ENCODE peak calls at places on chromosomes 12 and 14, in five cellular contexts. One of them, this sample, is unnamed.

GRCh38 chr14:93674343-93674742 is 113.9 kb downstream of the PRIMA1 start:
- DNase-seq in WERI-Rb-1: no peak
- DNase-seq in AG04449: no peak
- DNase-seq in GM13977: no peak
- DNase-seq in GM12878: no peak
- DNase-seq in this sample: no peak

GRCh38 chr12:64714551-64714968 is 44.6 kb downstream of the GNS start:
- DNase-seq in GM12878: peak; percentile 23
- DNase-seq in AG04449: no peak
- DNase-seq in WERI-Rb-1: no peak
- DNase-seq in GM13977: peak; percentile 30
- DNase-seq in this sample: no peak

GRCh38 chr14:20805485-20805884 is 2.8 kb upstream of the RNASE1 start:
- DNase-seq in AG04449: no peak
- DNase-seq in GM12878: no peak
- DNase-seq in GM13977: no peak
- DNase-seq in WERI-Rb-1: no peak
- DNase-seq in this sample: no peak

GRCh38 chr12:109910969-109911348 is 10.9 kb downstream of the TCHP start:
- DNase-seq in WERI-Rb-1: peak; percentile 85
- DNase-seq in GM12878: no peak
- DNase-seq in AG04449: no peak
- DNase-seq in GM13977: no peak
- DNase-seq in this sample: no peak

GRCh38 chr14:90999299-90999698 is 61.1 kb downstream of the RPS6KA5 start:
- DNase-seq in GM13977: no peak
- DNase-seq in GM12878: no peak
- DNase-seq in WERI-Rb-1: no peak
- DNase-seq in AG04449: no peak
- DNase-seq in this sample: no peak

GRCh38 chr12:1812650-1813302 is 7.6 kb upstream of the LRTM2 start:
- DNase-seq in WERI-Rb-1: no peak
- DNase-seq in GM13977: no peak
- DNase-seq in AG04449: no peak
- DNase-seq in GM12878: no peak
- DNase-seq in this sample: no peak

GRCh38 chr14:83463500-83464098 is 1929.9 kb upstream of the SEL1L start:
- DNase-seq in GM13977: peak; percentile 5
- DNase-seq in WERI-Rb-1: peak; percentile 69
- DNase-seq in AG04449: no peak
- DNase-seq in GM12878: no peak
- DNase-seq in this sample: peak; percentile 33

GRCh38 chr14:90750701-90751100 is 65.5 kb downstream of the TTC7B start:
- DNase-seq in WERI-Rb-1: no peak
- DNase-seq in GM13977: no peak
- DNase-seq in GM12878: no peak
- DNase-seq in AG04449: no peak
- DNase-seq in this sample: no peak

GRCh38 chr14:70663707-70664179 is 22.0 kb downstream of the TTC9 start:
- DNase-seq in WERI-Rb-1: no peak
- DNase-seq in AG04449: no peak
- DNase-seq in GM13977: no peak
- DNase-seq in GM12878: peak; percentile 90
- DNase-seq in this sample: no peak

GRCh38 chr14:95418858-95419257 is 97.6 kb downstream of the SYNE3 start:
- DNase-seq in GM12878: no peak
- DNase-seq in WERI-Rb-1: no peak
- DNase-seq in AG04449: no peak
- DNase-seq in GM13977: no peak
- DNase-seq in this sample: no peak

GRCh38 chr12:122799635-122800243 is 25.4 kb downstream of the CCDC62 start:
- DNase-seq in WERI-Rb-1: no peak
- DNase-seq in AG04449: no peak
- DNase-seq in GM12878: no peak
- DNase-seq in GM13977: peak; percentile 19
- DNase-seq in this sample: no peak

GRCh38 chr12:76560083-76560491 is 516 bp upstream of the OSBPL8 start:
- DNase-seq in GM12878: no peak
- DNase-seq in WERI-Rb-1: no peak
- DNase-seq in GM13977: no peak
- DNase-seq in AG04449: no peak
- DNase-seq in this sample: no peak

GRCh38 chr12:106750524-106750923 is 24.0 kb upstream of the RIC8B start:
- DNase-seq in WERI-Rb-1: no peak
- DNase-seq in GM12878: no peak
- DNase-seq in AG04449: no peak
- DNase-seq in GM13977: no peak
- DNase-seq in this sample: no peak

GRCh38 chr12:49098703-49099102 is 4.1 kb upstream of the DHH start:
- DNase-seq in AG04449: no peak
- DNase-seq in WERI-Rb-1: no peak
- DNase-seq in GM12878: no peak
- DNase-seq in GM13977: no peak
- DNase-seq in this sample: no peak

GRCh38 chr12:49097381-49097780 is 2.8 kb upstream of the DHH start:
- DNase-seq in WERI-Rb-1: peak; percentile 35
- DNase-seq in AG04449: no peak
- DNase-seq in GM12878: no peak
- DNase-seq in GM13977: no peak
- DNase-seq in this sample: no peak

GRCh38 chr12:49094966-49095365 is 365 bp upstream of the DHH start:
- DNase-seq in AG04449: no peak
- DNase-seq in WERI-Rb-1: no peak
- DNase-seq in GM12878: no peak
- DNase-seq in GM13977: no peak
- DNase-seq in this sample: no peak

GRCh38 chr12:49100380-49100779 is 5.8 kb upstream of the DHH start:
- DNase-seq in GM13977: no peak
- DNase-seq in GM12878: no peak
- DNase-seq in WERI-Rb-1: no peak
- DNase-seq in AG04449: no peak
- DNase-seq in this sample: no peak

DNA sequence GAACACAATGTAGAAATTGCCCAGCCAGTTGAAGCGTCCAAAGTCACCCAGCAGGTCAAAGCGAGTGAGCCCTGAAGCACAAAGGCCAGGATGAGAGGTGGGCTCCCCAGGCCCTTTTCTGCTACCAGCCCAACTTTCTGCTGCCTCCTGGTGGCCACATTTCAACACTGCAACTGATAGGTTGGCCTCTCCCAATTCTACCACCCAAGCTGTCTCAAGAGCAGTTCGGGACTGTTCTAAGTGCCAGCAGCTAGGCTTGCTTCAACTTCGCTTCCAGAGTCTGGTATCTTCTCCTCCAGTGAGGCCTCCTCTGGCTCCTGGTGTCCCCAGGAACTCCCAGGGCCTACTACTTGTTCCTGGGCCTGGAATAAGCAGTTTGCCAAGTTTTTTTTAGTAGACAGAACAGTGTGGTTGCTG is 3.4 kb upstream of the DHH start:
- DNase-seq in AG04449: no peak
- DNase-seq in GM12878: no peak
- DNase-seq in WERI-Rb-1: peak; percentile 64
- DNase-seq in GM13977: peak; percentile 76
- DNase-seq in this sample: peak; percentile 49
- TF ChIP-seq CTCF in AG04449: peak; percentile 69
- TF ChIP-seq CTCF in GM12878: peak; percentile 76
- TF ChIP-seq CTCF in WERI-Rb-1: peak; percentile 93
- TF ChIP-seq CTCF in GM13977: peak; percentile 82
- TF ChIP-seq CTCF in this sample: peak; percentile 72

GRCh38 chr12:124328116-124328515 is 33.2 kb downstream of the RFLNA start:
- DNase-seq in GM12878: no peak
- DNase-seq in AG04449: no peak
- DNase-seq in GM13977: no peak
- DNase-seq in WERI-Rb-1: peak; percentile 85
- DNase-seq in this sample: no peak

GRCh38 chr12:124327362-124328043 is 32.6 kb downstream of the RFLNA start:
- DNase-seq in AG04449: no peak
- DNase-seq in WERI-Rb-1: no peak
- DNase-seq in GM13977: no peak
- DNase-seq in GM12878: no peak
- DNase-seq in this sample: no peak

GRCh38 chr12:124326899-124327298 is 32.0 kb downstream of the RFLNA start:
- DNase-seq in AG04449: no peak
- DNase-seq in WERI-Rb-1: peak; percentile 97
- DNase-seq in GM12878: no peak
- DNase-seq in GM13977: no peak
- DNase-seq in this sample: no peak

GRCh38 chr12:124324803-124325705 is 30.2 kb downstream of the RFLNA start:
- DNase-seq in GM13977: no peak
- DNase-seq in GM12878: no peak
- DNase-seq in AG04449: no peak
- DNase-seq in WERI-Rb-1: no peak
- DNase-seq in this sample: no peak

GRCh38 chr12:124326104-124326503 is 31.2 kb downstream of the RFLNA start:
- DNase-seq in AG04449: no peak
- DNase-seq in WERI-Rb-1: no peak
- DNase-seq in GM13977: no peak
- DNase-seq in GM12878: no peak
- DNase-seq in this sample: no peak
- TF ChIP-seq CTCF in AG04449: no peak
- TF ChIP-seq CTCF in WERI-Rb-1: peak; percentile 35
- TF ChIP-seq CTCF in GM13977: no peak
- TF ChIP-seq CTCF in GM12878: no peak
- TF ChIP-seq CTCF in this sample: no peak

DNA sequence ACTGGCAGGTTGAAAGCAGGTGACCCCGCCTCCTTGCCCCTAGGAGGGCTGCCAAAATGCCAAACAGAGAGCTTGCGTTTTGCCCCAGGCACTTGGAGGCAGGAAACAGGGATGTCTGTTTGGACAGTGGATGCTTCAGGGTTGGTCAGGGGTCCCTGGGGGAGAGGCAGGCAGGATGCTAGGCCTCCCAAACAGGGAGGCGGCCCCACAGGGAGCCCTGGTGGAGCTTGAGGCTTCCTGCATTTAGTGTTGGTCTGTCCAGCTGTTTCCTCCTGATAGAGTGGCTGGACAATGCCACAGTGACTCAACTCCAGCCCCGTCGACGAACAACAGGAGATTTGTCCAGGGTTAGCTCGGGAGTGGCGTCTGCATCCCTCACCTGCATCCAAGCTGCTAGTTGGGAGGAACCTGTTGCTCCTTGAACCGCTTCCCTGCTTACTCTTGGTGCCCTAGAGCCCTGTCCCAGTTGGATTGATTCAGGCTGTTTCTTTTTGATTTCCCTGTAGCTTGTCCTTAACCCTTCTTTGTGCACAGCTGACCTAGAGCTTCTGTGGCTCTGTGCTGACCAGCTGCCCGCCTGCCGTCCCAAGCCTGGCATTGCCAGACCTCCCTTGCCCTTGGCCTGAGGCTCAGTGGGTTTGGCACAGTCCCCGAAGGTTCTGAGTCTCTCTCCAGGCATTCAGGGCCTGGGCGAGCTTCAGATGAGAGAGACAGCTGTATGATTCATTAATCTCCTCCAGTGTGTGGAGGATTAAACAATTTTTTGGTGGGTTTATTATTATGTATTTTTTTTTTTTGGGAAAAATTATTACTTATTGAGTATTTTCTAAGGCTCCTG is 45.9 kb downstream of the TSPAN9 start:
- DNase-seq in WERI-Rb-1: no peak
- DNase-seq in GM12878: no peak
- DNase-seq in GM13977: no peak
- DNase-seq in AG04449: no peak
- DNase-seq in this sample: no peak
- TF ChIP-seq CTCF in WERI-Rb-1: no peak
- TF ChIP-seq CTCF in GM12878: no peak
- TF ChIP-seq CTCF in GM13977: no peak
- TF ChIP-seq CTCF in AG04449: no peak
- TF ChIP-seq CTCF in this sample: no peak

DNA sequence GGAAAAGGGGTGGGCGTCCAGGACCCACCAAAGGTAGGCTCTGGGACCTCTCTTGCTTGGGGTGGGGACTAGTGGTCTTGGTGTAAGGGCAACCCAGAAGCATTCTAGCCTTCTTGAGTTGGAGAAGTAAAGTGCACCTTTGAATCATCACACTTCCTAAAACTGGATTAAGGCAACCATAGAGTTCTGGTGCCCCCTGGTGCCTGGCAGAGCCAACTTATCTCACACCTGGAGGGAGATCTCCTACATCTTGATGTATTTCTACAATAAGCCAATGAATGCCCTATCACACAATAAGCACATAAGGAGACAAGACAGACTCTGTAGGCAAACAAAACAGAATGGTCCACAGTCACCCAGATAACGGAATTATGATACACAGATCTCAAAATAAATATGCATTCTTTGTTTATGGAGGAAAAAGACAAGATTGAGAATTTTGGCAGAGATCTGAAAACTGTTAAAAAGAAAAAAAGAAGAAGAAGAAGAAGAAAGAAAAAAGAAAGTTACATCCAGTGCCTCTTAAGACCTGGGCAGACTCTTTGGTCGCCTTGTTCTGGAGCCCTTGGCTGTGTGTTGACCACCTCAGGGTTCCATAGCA is 95.9 kb upstream of the PPP2R5C start:
- DNase-seq in AG04449: no peak
- DNase-seq in GM12878: no peak
- DNase-seq in WERI-Rb-1: peak; percentile 60
- DNase-seq in GM13977: peak; percentile 28
- DNase-seq in this sample: peak; percentile 46
- TF ChIP-seq CTCF in AG04449: peak; percentile 37
- TF ChIP-seq CTCF in GM12878: peak; percentile 68
- TF ChIP-seq CTCF in WERI-Rb-1: peak; percentile 59
- TF ChIP-seq CTCF in GM13977: peak; percentile 39
- TF ChIP-seq CTCF in this sample: peak; percentile 42